ENCODE peak calls at places on chromosomes 16 and 17, in nine cellular contexts. O, K, D, W, N, Q, J, U and X are unnamed samples.

GRCh38 chr16:4319454-4319853 is 3.6 kb downstream of the GLIS2 start:
- DNase-seq in O (no peak), K (peak), D (peak), W (no peak), N (no peak), Q (no peak), J (no peak), U (no peak), X (peak)

GRCh38 chr16:23975293-23975692 is 139.5 kb downstream of the PRKCB start:
- DNase-seq in O (no peak), K (no peak), D (no peak), W (no peak), N (no peak), Q (no peak), J (no peak), U (no peak), X (no peak)

GRCh38 chr16:87236516-87237115 is 80.6 kb downstream of the C16orf95 start:
- DNase-seq in O (no peak), K (no peak), D (no peak), W (no peak), N (no peak), Q (no peak), J (no peak), U (no peak), X (no peak)

GRCh38 chr16:83533193-83533592 is 274.6 kb upstream of the HSBP1 start:
- DNase-seq in O (no peak), K (no peak), D (no peak), W (no peak), N (no peak), Q (no peak), J (no peak), U (no peak), X (no peak)

GRCh38 chr17:78342438-78343098 is 17.3 kb downstream of the SOCS3 start:
- DNase-seq in O (no peak), K (no peak), D (peak), W (no peak), N (no peak), Q (no peak), J (peak), U (peak), X (no peak)

GRCh38 chr17:32382526-32383223 is 32.7 kb downstream of the ZNF207 start:
- DNase-seq in O (no peak), K (no peak), D (no peak), W (no peak), N (no peak), Q (no peak), J (no peak), U (no peak), X (no peak)

GRCh38 chr16:86901483-86901882 is 323.1 kb downstream of the FOXL1 start:
- DNase-seq in O (no peak), K (no peak), D (no peak), W (no peak), N (no peak), Q (no peak), J (no peak), U (no peak), X (no peak)

GRCh38 chr16:19700319-19700781 is 17.7 kb downstream of the KNOP1 start:
- DNase-seq in O (no peak), K (no peak), D (no peak), W (no peak), N (no peak), Q (no peak), J (peak), U (no peak), X (no peak)

GRCh38 chr17:17722081-17722905 is 41.0 kb downstream of the RAI1 start:
- DNase-seq in O (peak), K (no peak), D (no peak), W (peak), N (no peak), Q (no peak), J (no peak), U (no peak), X (no peak)

GRCh38 chr16:19084879-19085278 is 17.5 kb downstream of the COQ7 start:
- DNase-seq in O (no peak), K (no peak), D (no peak), W (no peak), N (no peak), Q (no peak), J (no peak), U (no peak), X (no peak)

GRCh38 chr17:73831699-73832098 is 187.5 kb upstream of the SDK2 start:
- DNase-seq in O (no peak), K (no peak), D (no peak), W (no peak), N (no peak), Q (no peak), J (peak), U (no peak), X (no peak)

GRCh38 chr16:3902731-3903130 is 22.2 kb upstream of the CREBBP start:
- DNase-seq in O (no peak), K (no peak), D (no peak), W (no peak), N (no peak), Q (no peak), J (peak), U (no peak), X (no peak)

GRCh38 chr16:8872967-8873865 is 4.4 kb upstream of the CARHSP1 start:
- DNase-seq in O (no peak), K (peak), D (no peak), W (no peak), N (no peak), Q (no peak), J (no peak), U (no peak), X (no peak)

GRCh38 chr17:49108318-49108717 is 24.3 kb upstream of the B4GALNT2 start:
- DNase-seq in O (no peak), K (no peak), D (no peak), W (no peak), N (peak), Q (no peak), J (no peak), U (no peak), X (no peak)

GRCh38 chr17:61401280-61402072 is 1.8 kb downstream of the TBX2 start:
- DNase-seq in O (peak), K (no peak), D (no peak), W (no peak), N (no peak), Q (no peak), J (no peak), U (no peak), X (no peak)

GRCh38 chr17:27918498-27918897 is 25.3 kb upstream of the LYRM9 start:
- DNase-seq in O (no peak), K (no peak), D (no peak), W (no peak), N (no peak), Q (no peak), J (no peak), U (no peak), X (no peak)

GRCh38 chr17:43940630-43941029 is 1.6 kb downstream of the PPY start:
- DNase-seq in O (peak), K (peak), D (no peak), W (peak), N (no peak), Q (no peak), J (no peak), U (no peak), X (no peak)

GRCh38 chr16:70402916-70403659 is 35.8 kb downstream of the ST3GAL2 start:
- DNase-seq in O (no peak), K (no peak), D (no peak), W (no peak), N (no peak), Q (no peak), J (no peak), U (no peak), X (no peak)

GRCh38 chr17:2693561-2694380 is 17.8 kb downstream of the CLUH start:
- DNase-seq in O (no peak), K (no peak), D (peak), W (no peak), N (no peak), Q (no peak), J (peak), U (no peak), X (peak)

GRCh38 chr17:82019905-82020873 is 2.5 kb downstream of the CENPX start:
- DNase-seq in O (peak), K (peak), D (no peak), W (peak), N (no peak), Q (no peak), J (peak), U (no peak), X (peak)

GRCh38 chr16:53664724-53665345 is 38.8 kb downstream of the RPGRIP1L start:
- DNase-seq in O (no peak), K (no peak), D (peak), W (no peak), N (peak), Q (peak), J (no peak), U (peak), X (peak)

GRCh38 chr16:22641030-22641671 is 130.5 kb downstream of the NPIPB5 start:
- DNase-seq in O (peak), K (peak), D (no peak), W (peak), N (no peak), Q (no peak), J (no peak), U (no peak), X (no peak)

GRCh38 chr17:48555183-48555615 is 10.3 kb upstream of the HOXB2 start:
- DNase-seq in O (no peak), K (no peak), D (no peak), W (no peak), N (peak), Q (no peak), J (no peak), U (no peak), X (peak)

GRCh38 chr16:20041924-20042596 is 31.6 kb downstream of the GPR139 start:
- DNase-seq in O (no peak), K (no peak), D (no peak), W (no peak), N (no peak), Q (no peak), J (no peak), U (no peak), X (no peak)

GRCh38 chr16:48860341-48860740 is 250.4 kb upstream of the N4BP1 start:
- DNase-seq in O (no peak), K (no peak), D (no peak), W (no peak), N (no peak), Q (no peak), J (no peak), U (no peak), X (no peak)

GRCh38 chr16:7471268-7471667 is 138.6 kb downstream of the RBFOX1 start:
- DNase-seq in O (no peak), K (no peak), D (no peak), W (no peak), N (no peak), Q (no peak), J (no peak), U (no peak), X (no peak)

GRCh38 chr17:22217135-22217534 is 524.8 kb downstream of the KCNJ18 start:
- DNase-seq in O (no peak), K (no peak), D (no peak), W (no peak), N (no peak), Q (no peak), J (peak), U (no peak), X (no peak)

GRCh38 chr17:75481194-75482059 is 25.0 kb downstream of the TMEM94 start:
- DNase-seq in O (peak), K (no peak), D (no peak), W (no peak), N (no peak), Q (no peak), J (no peak), U (no peak), X (no peak)

GRCh38 chr16:88685156-88686061 is 898 bp downstream of the SNAI3 start:
- DNase-seq in O (peak), K (peak), D (no peak), W (no peak), N (no peak), Q (no peak), J (peak), U (no peak), X (no peak)

GRCh38 chr17:82117139-82118090 is 19.4 kb upstream of the FASN start:
- DNase-seq in O (no peak), K (no peak), D (no peak), W (no peak), N (no peak), Q (no peak), J (no peak), U (no peak), X (no peak)

DNA sequence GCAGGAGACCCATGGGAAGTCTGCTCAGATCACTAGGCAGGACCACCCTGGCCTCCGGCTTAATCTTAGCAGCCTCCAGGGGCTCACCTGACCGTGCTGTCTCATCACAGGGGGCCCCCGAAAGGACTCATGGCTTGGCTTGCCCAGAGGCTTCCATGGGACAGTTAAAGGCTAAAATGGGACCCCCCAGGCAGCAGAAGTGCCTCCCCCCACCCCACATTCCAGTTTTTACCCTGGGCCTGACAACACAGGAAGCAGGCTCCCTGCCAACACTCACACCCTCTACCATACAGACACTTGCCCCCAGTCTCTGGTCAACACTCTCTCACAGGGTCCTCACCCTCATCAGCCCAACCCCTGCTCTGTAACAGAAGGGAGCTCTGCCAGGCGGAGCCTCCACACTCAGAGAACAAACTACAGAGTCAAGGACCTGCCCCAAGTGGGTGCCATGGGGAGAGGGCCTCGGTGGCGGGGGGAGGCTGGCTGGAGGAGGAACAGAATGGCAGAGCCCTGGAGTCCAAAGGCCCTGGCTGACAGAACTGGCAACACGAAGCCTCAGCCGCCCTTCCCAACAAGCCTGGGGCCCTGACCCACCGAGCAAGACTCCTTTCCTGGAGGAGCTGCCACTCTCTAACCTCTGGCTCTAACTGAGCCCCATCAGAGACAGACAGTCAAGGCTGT is 486 bp downstream of the ITGAE start:
- DNase-seq in O (no peak), K (no peak), D (no peak), W (no peak), N (no peak), Q (no peak), J (no peak), U (no peak), X (no peak)
- TF ChIP-seq CTCF in O (no peak), K (no peak), D (no peak), W (no peak), N (no peak), Q (no peak), J (no peak), U (no peak), X (no peak)

DNA sequence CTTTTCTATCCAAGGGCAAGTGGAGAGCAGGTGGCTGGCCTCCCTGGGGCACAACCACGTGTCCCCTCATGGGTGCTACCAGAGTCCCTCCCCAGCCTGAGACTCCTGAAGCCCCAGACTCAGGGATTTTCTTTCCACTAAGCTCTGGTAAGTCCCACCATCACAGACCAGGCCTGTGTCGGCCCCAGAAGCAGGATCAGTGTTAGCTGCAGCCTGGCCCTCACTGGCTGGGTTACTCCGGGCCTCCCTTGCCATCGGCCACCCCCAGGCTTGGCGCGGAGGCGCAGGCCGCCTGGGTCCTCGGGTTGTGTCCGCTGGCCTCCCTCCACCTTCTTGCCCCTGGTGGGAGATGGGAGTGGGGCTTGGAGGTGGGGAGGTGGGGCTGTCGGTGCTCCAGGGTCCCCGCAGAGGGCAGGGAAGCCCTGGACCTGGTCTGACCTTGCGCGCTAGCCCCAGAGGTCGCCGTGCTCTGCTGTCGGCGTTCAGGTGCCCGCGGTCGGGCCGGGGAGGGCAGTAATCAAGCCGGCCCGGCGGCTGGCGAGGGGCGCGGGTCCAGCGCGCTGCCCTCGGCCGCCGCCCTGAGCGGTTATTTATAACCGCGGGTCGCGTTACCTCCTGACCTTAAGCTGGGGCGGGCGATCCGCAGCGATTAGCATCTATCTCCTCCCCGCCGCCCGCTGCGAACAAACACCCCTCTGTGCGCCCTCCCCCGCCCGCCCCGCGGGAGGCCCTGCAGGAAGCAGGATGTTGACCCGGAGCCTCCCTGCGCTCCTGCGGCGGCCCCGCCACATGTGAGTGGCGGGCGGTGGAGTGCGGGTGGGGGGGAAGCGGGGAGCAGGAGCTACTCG is 78.1 kb upstream of the TOB1 start:
- DNase-seq in O (peak), K (peak), D (peak), W (peak), N (no peak), Q (no peak), J (peak), U (peak), X (peak)
- TF ChIP-seq CTCF in O (peak), K (no peak), D (no peak), W (no peak), N (no peak), Q (no peak), J (no peak), U (peak), X (no peak)

GRCh38 chr17:45648642-45649041 is 135.5 kb upstream of the CRHR1 start:
- DNase-seq in O (peak), K (no peak), D (no peak), W (peak), N (no peak), Q (no peak), J (no peak), U (no peak), X (no peak)
- TF ChIP-seq CTCF in O (peak), K (peak), D (no peak), W (no peak), N (no peak), Q (peak), J (no peak), U (no peak), X (peak)

GRCh38 chr17:65553009-65553645 is 8.3 kb downstream of the AXIN2 start:
- DNase-seq in O (no peak), K (no peak), D (no peak), W (no peak), N (peak), Q (no peak), J (peak), U (no peak), X (no peak)

GRCh38 chr17:65556910-65557348 is 4.5 kb downstream of the AXIN2 start:
- DNase-seq in O (no peak), K (no peak), D (no peak), W (no peak), N (no peak), Q (no peak), J (no peak), U (no peak), X (no peak)

GRCh38 chr17:65553646-65554567 is 7.5 kb downstream of the AXIN2 start:
- DNase-seq in O (peak), K (no peak), D (no peak), W (no peak), N (no peak), Q (no peak), J (no peak), U (no peak), X (no peak)

GRCh38 chr17:65556014-65556909 is 5.2 kb downstream of the AXIN2 start:
- DNase-seq in O (peak), K (peak), D (peak), W (peak), N (no peak), Q (peak), J (peak), U (peak), X (peak)

GRCh38 chr17:65554568-65555223 is 6.8 kb downstream of the AXIN2 start:
- DNase-seq in O (peak), K (no peak), D (no peak), W (peak), N (no peak), Q (no peak), J (no peak), U (peak), X (no peak)
- TF ChIP-seq CTCF in O (peak), K (no peak), D (no peak), W (no peak), N (peak), Q (no peak), J (no peak), U (peak), X (no peak)

GRCh38 chr17:7213895-7214299 is 5.7 kb downstream of the DLG4 start:
- DNase-seq in O (peak), K (peak), D (peak), W (peak), N (no peak), Q (no peak), J (no peak), U (peak), X (peak)

GRCh38 chr17:7216242-7217112 is 3.2 kb downstream of the DLG4 start:
- DNase-seq in O (no peak), K (peak), D (no peak), W (no peak), N (no peak), Q (no peak), J (no peak), U (no peak), X (no peak)

GRCh38 chr17:7214300-7215135 is 5.1 kb downstream of the DLG4 start:
- DNase-seq in O (peak), K (peak), D (peak), W (peak), N (peak), Q (peak), J (peak), U (peak), X (peak)

GRCh38 chr17:7215652-7216139 is 3.9 kb downstream of the DLG4 start:
- DNase-seq in O (peak), K (peak), D (no peak), W (no peak), N (no peak), Q (no peak), J (no peak), U (no peak), X (no peak)

DNA sequence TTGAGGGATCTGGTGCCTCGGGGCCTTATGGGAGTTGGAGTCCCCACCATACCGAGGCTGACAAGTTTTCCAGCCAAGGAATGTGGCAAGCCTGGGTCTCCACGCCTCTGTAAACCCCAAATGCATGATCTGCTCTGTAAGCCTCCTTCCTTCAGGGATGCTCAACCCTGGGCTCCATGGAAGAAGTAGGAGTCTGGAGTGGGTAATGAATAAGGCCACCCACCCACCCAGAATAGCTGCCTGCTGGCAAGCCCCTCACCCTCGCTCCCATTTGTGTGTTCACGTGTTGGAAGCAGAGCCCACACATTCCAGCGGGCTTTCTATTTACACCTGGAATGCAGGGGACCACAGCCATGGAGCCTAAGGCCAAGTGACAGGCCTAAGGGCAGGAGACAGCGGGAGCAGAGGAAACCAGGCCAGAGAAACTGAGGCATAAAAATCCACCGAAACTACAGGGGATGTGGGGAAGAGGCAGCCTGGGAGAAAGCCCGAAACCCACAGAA is 4.4 kb downstream of the DLG4 start:
- DNase-seq in O (no peak), K (no peak), D (no peak), W (no peak), N (no peak), Q (no peak), J (no peak), U (no peak), X (no peak)
- TF ChIP-seq CTCF in O (no peak), K (peak), D (no peak), W (no peak), N (no peak), Q (no peak), J (no peak), U (no peak), X (no peak)

GRCh38 chr17:80454557-80455327 is 21.7 kb downstream of the NPTX1 start:
- DNase-seq in O (peak), K (peak), D (peak), W (peak), N (peak), Q (peak), J (peak), U (peak), X (peak)
- TF ChIP-seq CTCF in O (no peak), K (peak), D (peak), W (no peak), N (no peak), Q (no peak), J (no peak), U (no peak), X (no peak)

GRCh38 chr16:81519298-81520150 is 74.9 kb downstream of the CMIP start:
- DNase-seq in O (no peak), K (peak), D (no peak), W (no peak), N (no peak), Q (no peak), J (peak), U (no peak), X (no peak)
- TF ChIP-seq CTCF in O (no peak), K (no peak), D (no peak), W (no peak), N (no peak), Q (no peak), J (no peak), U (no peak), X (no peak)